ENCODE peak calls at places on chromosome 16, in six cellular contexts. K is Peyer's patch, H is tibial nerve, I is tibial artery, T is uterus, P is prostate gland. M is an unnamed sample.

GRCh38 chr16:57310801-57311200 is 26.3 kb upstream of the PLLP start:
- DNase-seq in K (no peak), H (no peak), I (no peak), T (no peak), P (no peak), M (no peak)

GRCh38 chr16:64375386-64375980 is 746.4 kb downstream of the CDH11 start:
- DNase-seq in K (no peak), H (no peak), I (no peak), T (no peak), P (no peak), M (no peak)

GRCh38 chr16:75024182-75024581 is 25.4 kb downstream of the ZNRF1 start:
- DNase-seq in K (no peak), H (no peak), I (no peak), T (no peak), P (no peak), M (no peak)

GRCh38 chr16:53921042-53921441 is 217.1 kb downstream of the FTO start:
- DNase-seq in K (no peak), H (no peak), I (no peak), T (no peak), P (no peak), M (no peak)

GRCh38 chr16:15856217-15856616 is 611 bp downstream of the MYH11 start:
- DNase-seq in K (no peak), H (no peak), I (no peak), T (no peak), P (no peak), M (no peak)

GRCh38 chr16:50547340-50547865 is 793 bp upstream of the NKD1 start:
- DNase-seq in K (peak; percentile 89), H (no peak), I (peak; percentile 44), T (peak; percentile 55), P (peak; percentile 38), M (no peak)

GRCh38 chr16:15897834-15898254 is 9.4 kb upstream of the CEP20 start:
- DNase-seq in K (no peak), H (no peak), I (no peak), T (no peak), P (no peak), M (no peak)

GRCh38 chr16:23508589-23509440 is 1.5 kb downstream of the GGA2 start:
- DNase-seq in K (no peak), H (no peak), I (no peak), T (no peak), P (no peak), M (no peak)

GRCh38 chr16:81723098-81723723 is 55.9 kb upstream of the PLCG2 start:
- DNase-seq in K (no peak), H (no peak), I (no peak), T (no peak), P (peak; percentile 82), M (no peak)

GRCh38 chr16:13510425-13511151 is 409.4 kb upstream of the ERCC4 start:
- DNase-seq in K (no peak), H (no peak), I (no peak), T (no peak), P (no peak), M (no peak)

GRCh38 chr16:56764835-56765234 is 34.9 kb downstream of the NUP93 start:
- DNase-seq in K (no peak), H (no peak), I (no peak), T (no peak), P (no peak), M (no peak)

GRCh38 chr16:53369921-53370320 is 64.3 kb upstream of the RBL2 start:
- DNase-seq in K (no peak), H (no peak), I (no peak), T (no peak), P (no peak), M (no peak)

GRCh38 chr16:2498085-2498484 is 15.7 kb upstream of the ATP6V0C start:
- DNase-seq in K (no peak), H (no peak), I (no peak), T (no peak), P (no peak), M (no peak)

GRCh38 chr16:2935418-2935817 is 23.7 kb downstream of the FLYWCH1 start:
- DNase-seq in K (no peak), H (no peak), I (no peak), T (no peak), P (no peak), M (no peak)

GRCh38 chr16:57270221-57271062 is 14.0 kb downstream of the PLLP start:
- DNase-seq in K (peak; percentile 41), H (no peak), I (no peak), T (no peak), P (no peak), M (no peak)

GRCh38 chr16:11705311-11705710 is 37.1 kb downstream of the SNN start:
- DNase-seq in K (no peak), H (no peak), I (no peak), T (no peak), P (peak; percentile 68), M (no peak)

GRCh38 chr16:79994413-79994812 is 393.9 kb upstream of the MAF start:
- DNase-seq in K (no peak), H (no peak), I (no peak), T (no peak), P (no peak), M (no peak)

GRCh38 chr16:5820472-5820871 is 722.9 kb upstream of the EEF2KMT start:
- DNase-seq in K (no peak), H (no peak), I (no peak), T (no peak), P (no peak), M (no peak)

GRCh38 chr16:1171854-1172428 is 19.0 kb downstream of the CACNA1H start:
- DNase-seq in K (no peak), H (no peak), I (no peak), T (no peak), P (no peak), M (no peak)

GRCh38 chr16:54628796-54629625 is 301.7 kb upstream of the IRX5 start:
- DNase-seq in K (no peak), H (no peak), I (no peak), T (no peak), P (no peak), M (no peak)

GRCh38 chr16:87982491-87983415 is 31.5 kb downstream of the BANP start:
- DNase-seq in K (no peak), H (no peak), I (no peak), T (no peak), P (no peak), M (no peak)

GRCh38 chr16:10668322-10669045 is 26.2 kb downstream of the TEKT5 start:
- DNase-seq in K (no peak), H (no peak), I (no peak), T (no peak), P (no peak), M (no peak)

GRCh38 chr16:1277016-1277944 is 21.4 kb downstream of the TPSD1 start:
- DNase-seq in K (no peak), H (no peak), I (no peak), T (no peak), P (no peak), M (no peak)

GRCh38 chr16:74868035-74868434 is 93.4 kb upstream of the FA2H start:
- DNase-seq in K (no peak), H (no peak), I (no peak), T (no peak), P (no peak), M (no peak)

GRCh38 chr16:70598937-70599503 is 47.3 kb upstream of the IL34 start:
- DNase-seq in K (no peak), H (no peak), I (no peak), T (peak; percentile 68), P (no peak), M (no peak)

GRCh38 chr16:24689128-24689527 is 40.3 kb upstream of the TNRC6A start:
- DNase-seq in K (no peak), H (no peak), I (no peak), T (no peak), P (no peak), M (no peak)
- TF ChIP-seq CTCF in K (peak; percentile 20), H (no peak), I (peak; percentile 51), T (peak; percentile 34), P (peak; percentile 18), M (no peak)

DNA sequence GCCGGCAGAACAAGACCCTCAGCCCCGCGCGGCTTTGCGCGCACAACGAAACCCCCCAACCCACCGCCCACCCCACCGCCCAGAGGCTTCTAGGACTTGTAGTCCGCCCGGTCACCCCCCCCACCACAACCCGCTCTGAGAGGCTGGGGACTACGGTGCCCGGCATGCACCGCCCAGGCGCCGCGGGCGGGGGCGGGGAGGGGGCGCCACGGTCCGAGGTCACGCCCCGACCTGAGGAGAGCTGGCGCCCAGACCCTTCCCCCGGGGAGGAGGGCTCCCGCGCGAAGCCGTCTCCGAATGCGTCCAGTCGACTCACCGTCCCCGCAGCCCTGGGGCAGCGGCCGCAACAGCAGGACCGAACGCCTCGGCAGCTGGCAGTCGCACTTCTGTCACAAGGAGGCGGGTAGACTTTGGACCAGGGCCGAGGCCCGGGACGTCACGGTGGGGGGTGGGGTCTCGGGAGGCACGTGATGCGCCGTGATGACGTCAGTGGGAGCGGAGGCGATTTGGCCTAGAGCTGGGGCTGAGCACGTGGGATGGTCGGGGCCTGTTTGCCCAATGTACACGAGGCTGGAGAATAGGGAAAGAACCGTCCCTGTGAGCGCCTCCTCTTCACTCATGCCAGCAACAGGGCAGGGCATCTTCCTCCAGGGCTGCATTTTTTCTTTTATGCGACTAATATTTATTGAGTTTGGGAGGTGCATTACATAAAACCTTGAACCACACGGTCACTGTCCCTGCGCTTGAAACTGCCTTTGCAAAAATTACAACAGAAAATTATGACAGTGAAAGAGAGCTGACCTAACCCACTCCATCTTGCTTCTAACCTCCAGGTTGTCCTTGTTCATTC is at the start of gene CDIP1:
- DNase-seq in K (peak; percentile 99), H (peak; percentile 97), I (peak; percentile 95), T (peak; percentile 97), P (peak; percentile 96), M (peak; percentile 98)
- TF ChIP-seq CTCF in K (peak; percentile 43), H (no peak), I (no peak), T (no peak), P (peak; percentile 46), M (no peak)

GRCh38 chr16:49201118-49201517 is 80.5 kb downstream of the CBLN1 start:
- DNase-seq in K (no peak), H (no peak), I (no peak), T (no peak), P (no peak), M (no peak)
- TF ChIP-seq CTCF in K (no peak), H (no peak), I (no peak), T (no peak), P (no peak), M (no peak)

GRCh38 chr16:86874141-86874540 is 295.8 kb downstream of the FOXL1 start:
- DNase-seq in K (no peak), H (no peak), I (no peak), T (no peak), P (no peak), M (no peak)

GRCh38 chr16:86878290-86879160 is 300.2 kb downstream of the FOXL1 start:
- DNase-seq in K (no peak), H (no peak), I (no peak), T (no peak), P (no peak), M (no peak)

GRCh38 chr16:86877835-86878234 is 299.5 kb downstream of the FOXL1 start:
- DNase-seq in K (no peak), H (no peak), I (no peak), T (no peak), P (no peak), M (no peak)

GRCh38 chr16:86877108-86877507 is 298.8 kb downstream of the FOXL1 start:
- DNase-seq in K (no peak), H (no peak), I (no peak), T (no peak), P (no peak), M (no peak)

DNA sequence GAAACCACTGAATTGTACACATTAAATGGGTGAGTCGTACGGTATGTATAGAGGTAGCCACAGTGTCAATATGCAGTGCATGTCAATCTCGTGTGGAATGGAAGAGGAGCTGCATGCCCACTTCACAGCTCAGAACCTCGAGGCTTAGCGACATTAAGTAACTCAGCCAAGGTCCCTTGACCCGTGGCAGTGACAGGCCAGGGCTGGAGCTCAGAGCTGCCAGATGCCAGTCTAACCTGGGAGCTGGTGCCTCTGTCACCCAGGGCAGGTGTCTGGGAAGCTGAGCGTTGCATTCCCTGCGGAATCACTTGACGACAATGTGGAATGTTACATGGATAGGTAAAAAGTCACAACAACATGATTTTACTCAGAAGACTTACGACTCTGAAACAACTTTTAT is 298.1 kb downstream of the FOXL1 start:
- DNase-seq in K (no peak), H (no peak), I (no peak), T (no peak), P (no peak), M (no peak)
- TF ChIP-seq CTCF in K (no peak), H (no peak), I (no peak), T (no peak), P (no peak), M (no peak)

M was measured in omental fat pad.